ENCODE peak calls at places on chromosomes 6 and 20, in nine cellular contexts. I is mesendoderm, G is mammary epithelial cell, X is H1, F is GM12878, R is astrocyte, Y is GM23248, U is adipocyte, C is kidney. A is an unnamed sample.
A peak's percentile ranks its signal among the peaks of the same experiment; 100 is the strongest.

GRCh38 chr6:35052694-35053565 is 88.2 kb downstream of the TCP11 start:
- DNase-seq in X (no peak), Y (peak; percentile 35), I (no peak), F (no peak), C (no peak), R (no peak), G (no peak), U (peak; percentile 75), A (peak; percentile 35)

GRCh38 chr6:165231581-165232276 is 77.7 kb downstream of the C6orf118 start:
- DNase-seq in I (peak; percentile 53), G (peak; percentile 0), Y (peak; percentile 85), U (no peak), F (no peak), R (peak; percentile 42), X (no peak), C (no peak), A (no peak)

GRCh38 chr6:139846538-139847321 is 472.3 kb upstream of the CITED2 start:
- DNase-seq in F (no peak), C (no peak), X (peak; percentile 7), U (no peak), Y (no peak), I (peak; percentile 93), G (no peak), R (no peak), A (peak; percentile 68)

GRCh38 chr20:13510837-13511488 is 127.8 kb downstream of the TASP1 start:
- DNase-seq in U (no peak), X (no peak), F (no peak), Y (peak; percentile 70), G (no peak), R (peak; percentile 13), I (no peak), C (no peak), A (no peak)

GRCh38 chr6:112563368-112563767 is 216.2 kb downstream of the RFPL4B start:
- DNase-seq in F (no peak), C (no peak), U (peak; percentile 19), I (peak; percentile 95), R (peak; percentile 91), Y (peak; percentile 19), X (peak; percentile 27), G (no peak), A (no peak)

GRCh38 chr6:106025655-106026054 is 60.5 kb upstream of the PRDM1 start:
- DNase-seq in I (no peak), X (no peak), R (peak; percentile 43), U (peak; percentile 45), G (peak; percentile 3), C (no peak), Y (peak; percentile 67), F (no peak), A (no peak)

GRCh38 chr6:5507056-5507722 is 245.9 kb downstream of the FARS2 start:
- DNase-seq in G (no peak), X (no peak), I (no peak), Y (no peak), R (no peak), F (peak; percentile 92), U (no peak), C (no peak), A (no peak)

GRCh38 chr6:1856381-1856780 is 246.7 kb downstream of the FOXC1 start:
- DNase-seq in G (peak; percentile 61), C (peak; percentile 78), X (no peak), R (peak; percentile 17), F (peak; percentile 60), Y (peak; percentile 2), U (peak; percentile 9), I (no peak), A (peak; percentile 81)

GRCh38 chr6:33595001-33595846 is 15.1 kb upstream of the BAK1 start:
- DNase-seq in U (no peak), G (no peak), F (no peak), Y (peak; percentile 72), C (no peak), X (no peak), I (no peak), R (no peak), A (no peak)

GRCh38 chr6:26222587-26222986 is 135.4 kb downstream of the HFE start:
- DNase-seq in C (no peak), F (no peak), X (no peak), Y (no peak), U (no peak), I (peak; percentile 60), G (no peak), R (no peak), A (no peak)

GRCh38 chr6:36834576-36835293 is 4.5 kb downstream of the CPNE5 start:
- DNase-seq in G (no peak), Y (no peak), F (no peak), R (no peak), X (no peak), U (no peak), C (no peak), I (peak; percentile 53), A (no peak)

GRCh38 chr6:161434331-161434730 is 160.5 kb upstream of the AGPAT4 start:
- DNase-seq in C (no peak), Y (peak; percentile 50), X (no peak), I (no peak), F (no peak), R (peak; percentile 51), U (peak; percentile 40), G (peak; percentile 73), A (no peak)

GRCh38 chr6:161436106-161436876 is 162.4 kb upstream of the AGPAT4 start:
- DNase-seq in R (no peak), F (no peak), U (no peak), I (no peak), C (no peak), Y (no peak), G (peak; percentile 21), X (no peak), A (no peak)

GRCh38 chr6:161432546-161432945 is 158.7 kb upstream of the AGPAT4 start:
- DNase-seq in Y (no peak), X (no peak), G (no peak), U (no peak), F (no peak), R (no peak), I (no peak), C (no peak), A (no peak)

GRCh38 chr6:161435426-161436065 is 161.7 kb upstream of the AGPAT4 start:
- DNase-seq in Y (peak; percentile 62), X (no peak), F (no peak), U (peak; percentile 30), R (peak; percentile 60), G (no peak), I (no peak), C (no peak), A (no peak)

GRCh38 chr6:161434921-161435411 is 161.1 kb upstream of the AGPAT4 start:
- DNase-seq in C (no peak), X (no peak), F (no peak), U (peak; percentile 95), I (no peak), R (peak; percentile 100), G (peak; percentile 86), Y (peak; percentile 95), A (no peak)
- H3K9ac ChIP-seq in C (no peak overlapping the region), X (no peak overlapping the region), F (no peak overlapping the region), U (peak overlapping the region; percentile 83), I (no peak overlapping the region), R (peak overlapping the region; percentile 83), G (peak overlapping the region; percentile 16), Y (peak overlapping the region; percentile 66), A (no peak overlapping the region)

DNA sequence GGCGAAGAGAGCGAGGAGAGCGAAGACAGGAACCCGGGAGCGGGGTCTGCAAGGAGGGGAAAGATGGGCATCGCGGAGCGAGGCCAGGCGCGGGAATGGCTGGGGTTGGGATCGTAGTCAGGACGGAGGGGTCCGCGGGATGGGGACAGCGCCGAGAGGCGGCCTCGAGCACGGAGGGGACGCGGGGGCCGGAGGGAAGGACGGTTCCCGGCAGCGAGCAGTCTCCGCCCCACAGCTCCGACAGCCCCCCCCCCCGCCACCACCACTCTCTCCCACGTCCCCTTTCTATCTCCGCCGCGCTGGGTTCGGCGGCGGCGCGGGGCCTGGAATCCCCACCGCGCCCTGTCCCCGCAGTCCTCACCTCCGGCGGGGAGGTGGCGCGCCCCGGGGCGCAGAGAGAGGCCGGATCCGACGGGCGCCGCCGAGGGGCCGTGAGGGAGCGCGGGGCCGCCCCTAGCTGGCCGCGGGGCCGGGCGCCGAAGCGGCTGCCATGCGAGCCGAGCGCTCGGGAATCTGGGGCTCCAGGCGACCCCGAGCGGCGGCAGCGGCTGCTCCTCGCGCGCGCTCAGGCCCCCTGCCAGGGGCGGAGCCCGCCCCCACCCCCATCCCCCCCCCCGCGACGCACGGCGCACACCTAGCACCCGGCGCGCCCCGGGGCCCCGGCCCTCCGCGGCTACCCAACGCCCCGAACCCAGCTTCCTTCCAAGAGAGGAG is at the start of gene DLK2:
- DNase-seq in I (no peak), U (peak; percentile 59), G (no peak), C (no peak), Y (peak; percentile 33), X (no peak), R (no peak), F (no peak), A (no peak)
- H3K9ac ChIP-seq in I (peak within 1 kb of the TSS; percentile 23), U (no peak within 1 kb of the TSS), G (peak within 1 kb of the TSS; percentile 29), C (no peak within 1 kb of the TSS), Y (peak within 1 kb of the TSS; percentile 6), X (no peak within 1 kb of the TSS), R (peak within 1 kb of the TSS; percentile 42), F (no peak within 1 kb of the TSS), A (peak within 1 kb of the TSS; percentile 56)

GRCh38 chr6:166446567-166447065 is 63.9 kb upstream of the MPC1 start:
- DNase-seq in F (no peak), C (no peak), G (no peak), U (no peak), I (peak; percentile 73), R (no peak), X (no peak), Y (no peak), A (no peak)

GRCh38 chr6:166449036-166449435 is 66.3 kb upstream of the MPC1 start:
- DNase-seq in F (no peak), R (no peak), C (no peak), U (no peak), G (no peak), I (no peak), Y (no peak), X (no peak), A (no peak)

GRCh38 chr6:166450167-166450873 is 67.6 kb upstream of the MPC1 start:
- DNase-seq in F (no peak), C (peak; percentile 39), G (no peak), I (no peak), X (no peak), R (no peak), U (no peak), Y (no peak), A (no peak)

GRCh38 chr6:166449641-166450040 is 66.9 kb upstream of the MPC1 start:
- DNase-seq in U (no peak), I (no peak), G (no peak), X (no peak), Y (no peak), F (no peak), C (no peak), R (no peak), A (no peak)

GRCh38 chr6:166448432-166448831 is 65.7 kb upstream of the MPC1 start:
- DNase-seq in R (no peak), X (no peak), U (no peak), I (no peak), F (no peak), Y (no peak), C (peak; percentile 48), G (no peak), A (no peak)
- H3K9ac ChIP-seq in R (no peak overlapping the region), X (no peak overlapping the region), U (no peak overlapping the region), I (no peak overlapping the region), F (no peak overlapping the region), Y (no peak overlapping the region), C (no peak overlapping the region), G (no peak overlapping the region), A (no peak overlapping the region)

DNA sequence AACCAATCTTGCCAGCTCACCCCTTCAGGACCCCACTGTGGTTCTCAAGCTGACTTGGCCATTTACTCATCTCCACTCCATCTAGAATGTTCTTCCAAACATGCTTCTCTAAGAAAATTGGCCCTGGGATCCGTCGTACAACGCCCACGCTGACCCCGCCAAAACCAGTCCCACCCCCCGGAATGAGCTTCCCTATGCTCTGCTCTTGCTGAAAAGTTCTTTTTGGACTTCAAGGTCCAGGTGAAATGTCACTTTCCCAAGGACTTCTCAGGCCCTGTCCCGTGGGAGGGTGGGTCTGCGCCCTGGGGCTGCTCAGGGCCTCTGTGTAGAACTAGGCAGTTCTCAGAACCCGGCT is 9.9 kb downstream of the NOL4L start:
- DNase-seq in U (no peak), I (no peak), F (no peak), G (no peak), X (no peak), Y (peak; percentile 38), R (no peak), C (no peak), A (no peak)
- H3K9ac ChIP-seq in U (no peak overlapping the region), I (no peak overlapping the region), F (no peak overlapping the region), G (no peak overlapping the region), X (no peak overlapping the region), Y (no peak overlapping the region), R (no peak overlapping the region), C (no peak overlapping the region), A (no peak overlapping the region)